ENCODE peak calls at places on chromosomes 3 and 15, in eight cellular contexts. X is ovary, C is colonic mucosa, B is fibroblast of lung, N is uterus, G is thoracic aorta, M is A549, Z is mucosa of descending colon. S is an unnamed sample.
A peak's percentile ranks its signal among the peaks of the same experiment; 100 is the strongest.

GRCh38 chr3:177361042-177361938 is 164.0 kb upstream of the TBL1XR1 start:
- DNase-seq in X (no peak), C (no peak), B (no peak), N (no peak), G (no peak), M (no peak), Z (no peak), S (no peak)

GRCh38 chr3:158727499-158728377 is 4.5 kb downstream of the RARRES1 start:
- DNase-seq in X (peak; percentile 76), C (peak; percentile 80), B (peak; percentile 91), N (no peak), G (no peak), M (peak; percentile 80), Z (peak; percentile 84), S (peak; percentile 86)

GRCh38 chr15:82873000-82873680 is 63.7 kb downstream of the WHAMM start:
- DNase-seq in X (no peak), C (no peak), B (no peak), N (no peak), G (no peak), M (no peak), Z (no peak), S (no peak)

GRCh38 chr3:148006508-148006907 is 597.3 kb downstream of the ZIC1 start:
- DNase-seq in X (no peak), C (no peak), B (peak; percentile 42), N (no peak), G (no peak), M (no peak), Z (no peak), S (no peak)

GRCh38 chr3:50617911-50618481 is 1.0 kb downstream of the MAPKAPK3 start:
- DNase-seq in X (no peak), C (no peak), B (no peak), N (no peak), G (no peak), M (no peak), Z (no peak), S (no peak)

GRCh38 chr15:42919794-42920280 is 741 bp downstream of the TTBK2 start:
- DNase-seq in X (no peak), C (peak; percentile 44), B (peak; percentile 23), N (no peak), G (no peak), M (no peak), Z (peak; percentile 33), S (no peak)

GRCh38 chr3:49607105-49607591 is 52.9 kb downstream of the BSN start:
- DNase-seq in X (no peak), C (no peak), B (no peak), N (no peak), G (no peak), M (no peak), Z (peak; percentile 3), S (no peak)

GRCh38 chr3:14201881-14202684 is 23.5 kb downstream of the LSM3 start:
- DNase-seq in X (no peak), C (no peak), B (no peak), N (no peak), G (no peak), M (no peak), Z (no peak), S (no peak)

GRCh38 chr3:65636326-65636725 is 402.4 kb downstream of the MAGI1 start:
- DNase-seq in X (no peak), C (no peak), B (no peak), N (no peak), G (no peak), M (no peak), Z (no peak), S (no peak)

GRCh38 chr3:157837341-157837740 is 268.9 kb downstream of the SHOX2 start:
- DNase-seq in X (no peak), C (no peak), B (peak; percentile 6), N (no peak), G (no peak), M (no peak), Z (no peak), S (no peak)

GRCh38 chr15:74222705-74223104 is 13.4 kb upstream of the CCDC33 start:
- DNase-seq in X (no peak), C (no peak), B (no peak), N (no peak), G (no peak), M (no peak), Z (peak; percentile 58), S (no peak)

GRCh38 chr15:91049378-91050127 is 27.2 kb upstream of the VPS33B start:
- DNase-seq in X (peak; percentile 63), C (peak; percentile 72), B (peak; percentile 70), N (peak; percentile 43), G (peak; percentile 14), M (peak; percentile 63), Z (peak; percentile 85), S (peak; percentile 89)

GRCh38 chr3:58722526-58722925 is 56.0 kb upstream of the FAM3D start:
- DNase-seq in X (no peak), C (no peak), B (peak; percentile 0), N (no peak), G (no peak), M (no peak), Z (no peak), S (no peak)

GRCh38 chr3:135895106-135895733 is 70.3 kb upstream of the PPP2R3A start:
- DNase-seq in X (peak; percentile 65), C (peak; percentile 72), B (peak; percentile 83), N (peak; percentile 55), G (no peak), M (peak; percentile 18), Z (peak; percentile 88), S (peak; percentile 36)

GRCh38 chr3:122246214-122246613 is 62.7 kb downstream of the CASR start:
- DNase-seq in X (no peak), C (no peak), B (no peak), N (no peak), G (no peak), M (no peak), Z (no peak), S (no peak)

GRCh38 chr3:27360113-27361078 is 8.8 kb downstream of the NEK10 start:
- DNase-seq in X (no peak), C (peak; percentile 68), B (peak; percentile 34), N (no peak), G (no peak), M (peak; percentile 54), Z (peak; percentile 65), S (no peak)

GRCh38 chr3:4532535-4533112 is 39.5 kb downstream of the ITPR1 start:
- DNase-seq in X (no peak), C (no peak), B (peak; percentile 33), N (no peak), G (no peak), M (no peak), Z (no peak), S (no peak)

GRCh38 chr3:65888980-65889706 is 149.6 kb downstream of the MAGI1 start:
- DNase-seq in X (no peak), C (no peak), B (peak; percentile 96), N (no peak), G (peak; percentile 37), M (peak; percentile 53), Z (no peak), S (no peak)

GRCh38 chr3:69200384-69201068 is 78.1 kb upstream of the LMOD3 start:
- DNase-seq in X (peak; percentile 41), C (peak; percentile 76), B (peak; percentile 53), N (peak; percentile 29), G (no peak), M (no peak), Z (peak; percentile 76), S (no peak)

GRCh38 chr3:116148881-116149530 is 296.3 kb downstream of the LSAMP start:
- DNase-seq in X (no peak), C (no peak), B (peak; percentile 64), N (no peak), G (no peak), M (no peak), Z (no peak), S (no peak)

GRCh38 chr15:92117301-92117731 is 263.8 kb downstream of the SLCO3A1 start:
- DNase-seq in X (no peak), C (no peak), B (peak; percentile 47), N (peak; percentile 22), G (no peak), M (no peak), Z (no peak), S (no peak)

GRCh38 chr3:172324591-172325203 is 123.6 kb downstream of the GHSR start:
- DNase-seq in X (peak; percentile 50), C (no peak), B (no peak), N (no peak), G (no peak), M (no peak), Z (no peak), S (no peak)

GRCh38 chr3:172326993-172327392 is 121.3 kb downstream of the GHSR start:
- DNase-seq in X (no peak), C (no peak), B (no peak), N (no peak), G (no peak), M (no peak), Z (no peak), S (no peak)

GRCh38 chr3:172321035-172321434 is 127.2 kb downstream of the GHSR start:
- DNase-seq in X (no peak), C (no peak), B (peak; percentile 20), N (no peak), G (no peak), M (peak; percentile 14), Z (no peak), S (no peak)

GRCh38 chr3:172320468-172320867 is 127.8 kb downstream of the GHSR start:
- DNase-seq in X (no peak), C (no peak), B (no peak), N (no peak), G (no peak), M (no peak), Z (no peak), S (no peak)

GRCh38 chr3:172323894-172324590 is 124.2 kb downstream of the GHSR start:
- DNase-seq in X (peak; percentile 76), C (no peak), B (peak; percentile 45), N (no peak), G (peak; percentile 44), M (no peak), Z (no peak), S (no peak)
- TF ChIP-seq CTCF in X (no peak), C (no peak), B (no peak), N (no peak), G (no peak), M (no peak), Z (no peak), S (no peak)

GRCh38 chr3:133475245-133476010 is 75.6 kb downstream of the BFSP2 start:
- DNase-seq in X (no peak), C (no peak), B (no peak), N (no peak), G (no peak), M (no peak), Z (no peak), S (no peak)
- H3K4me1 ChIP-seq in X (peaks cover 2% of the 10 kb centered on the region), C (no peaks in the 10 kb centered on the region), B (peaks cover 7% of the 10 kb centered on the region), N (no peaks in the 10 kb centered on the region), G (peaks cover 7% of the 10 kb centered on the region), M (no peaks in the 10 kb centered on the region), Z (peaks cover 22% of the 10 kb centered on the region), S (peaks cover 19% of the 10 kb centered on the region)

DNA sequence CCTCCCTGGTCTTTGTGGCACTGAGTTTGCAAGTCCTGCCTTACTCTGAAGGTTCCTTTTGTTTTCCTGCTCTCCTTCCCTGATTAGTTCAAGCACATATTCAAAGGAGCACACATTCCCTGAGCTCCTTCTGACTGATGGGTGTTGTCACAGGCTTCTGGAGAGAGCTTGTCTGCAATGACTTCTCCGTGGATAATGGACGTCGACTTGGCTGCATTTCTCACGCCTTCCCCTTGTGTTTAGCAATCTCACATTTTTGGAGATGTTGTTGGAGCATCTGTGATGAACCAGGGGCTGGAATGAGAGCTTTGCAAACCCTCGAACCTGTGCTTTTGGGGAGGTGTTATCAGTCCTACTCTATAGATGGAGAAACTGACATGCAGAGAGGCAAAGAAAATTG is 375.4 kb upstream of the PROK2 start:
- DNase-seq in X (no peak), C (no peak), B (no peak), N (no peak), G (no peak), M (no peak), Z (no peak), S (no peak)
- H3K4me3 ChIP-seq in X (no peak overlapping the region), C (no peak overlapping the region), B (no peak overlapping the region), N (no peak overlapping the region), G (no peak overlapping the region), M (no peak overlapping the region), Z (no peak overlapping the region), S (no peak overlapping the region)

GRCh38 chr15:52765779-52766178 is 24.4 kb downstream of the ONECUT1 start:
- DNase-seq in X (no peak), C (no peak), B (no peak), N (no peak), G (no peak), M (no peak), Z (no peak), S (no peak)
- TF ChIP-seq CTCF in X (no peak), C (no peak), B (peak; percentile 32), N (no peak), G (no peak), M (peak; percentile 27), Z (no peak), S (no peak)

S was measured in tibial nerve.